ENCODE peak calls at places on chromosomes 5 and 9, in nine cellular contexts. V, Z, W, X, F, A, H, Y and I are unnamed samples.

GRCh38 chr5:68304421-68305052 is 89.0 kb downstream of the PIK3R1 start:
- DNase-seq in X (peak; percentile 55), F (no peak), V (no peak), A (no peak), H (no peak), W (no peak), Y (no peak), Z (no peak), I (no peak)

GRCh38 chr5:151917931-151918330 is 6.7 kb downstream of the GLRA1 start:
- DNase-seq in X (no peak), W (no peak), Z (no peak), Y (no peak), F (no peak), V (peak; percentile 14), H (no peak), A (no peak), I (no peak)

GRCh38 chr5:171842777-171843053 is 57.1 kb downstream of the SMIM23 start:
- DNase-seq in V (no peak), W (no peak), H (no peak), Y (no peak), F (no peak), A (no peak), Z (no peak), X (no peak), I (no peak)

GRCh38 chr9:134781895-134782294 is 98.7 kb upstream of the FCN2 start:
- DNase-seq in W (no peak), V (peak; percentile 89), F (no peak), Y (no peak), A (no peak), H (no peak), X (no peak), Z (no peak), I (no peak)

GRCh38 chr9:90974007-90974406 is 172.4 kb downstream of the SYK start:
- DNase-seq in F (no peak), H (no peak), Y (no peak), A (no peak), X (no peak), W (no peak), V (no peak), Z (no peak), I (no peak)

GRCh38 chr5:162068412-162068811 is 839 bp downstream of the GABRG2 start:
- DNase-seq in F (no peak), W (peak; percentile 13), V (peak; percentile 55), H (peak; percentile 7), Y (no peak), X (no peak), A (peak; percentile 72), Z (no peak), I (no peak)

GRCh38 chr5:8773091-8773615 is 772.7 kb downstream of the SEMA5A start:
- DNase-seq in V (no peak), Z (no peak), Y (no peak), F (no peak), A (no peak), H (no peak), W (no peak), X (no peak), I (no peak)

GRCh38 chr9:98249774-98250173 is 5.7 kb downstream of the TBC1D2 start:
- DNase-seq in X (no peak), H (no peak), V (no peak), W (no peak), F (no peak), A (no peak), Z (no peak), Y (no peak), I (no peak)

GRCh38 chr5:73299017-73299630 is 126.1 kb downstream of the TMEM174 start:
- DNase-seq in Y (no peak), X (no peak), F (peak; percentile 4), H (no peak), W (no peak), V (peak; percentile 92), Z (no peak), A (no peak), I (no peak)

GRCh38 chr5:122263352-122264030 is 48.5 kb upstream of the SNCAIP start:
- DNase-seq in A (no peak), F (no peak), X (peak; percentile 15), V (no peak), Y (no peak), W (no peak), Z (no peak), H (no peak), I (no peak)

GRCh38 chr5:3297852-3298251 is 297.8 kb upstream of the IRX1 start:
- DNase-seq in Y (no peak), Z (no peak), H (no peak), F (no peak), X (no peak), W (no peak), V (no peak), A (no peak), I (no peak)

GRCh38 chr5:72453260-72453775 is 53.9 kb downstream of the ZNF366 start:
- DNase-seq in A (peak; percentile 10), Y (no peak), V (no peak), F (no peak), X (no peak), H (no peak), Z (no peak), W (no peak), I (no peak)

GRCh38 chr9:113621309-113621791 is 157.8 kb downstream of the RGS3 start:
- DNase-seq in F (no peak), W (no peak), Y (no peak), V (peak; percentile 51), X (peak; percentile 94), H (peak; percentile 50), A (no peak), Z (no peak), I (no peak)

GRCh38 chr5:109416882-109417281 is 7.1 kb upstream of the PJA2 start:
- DNase-seq in Y (no peak), W (no peak), Z (no peak), X (no peak), H (no peak), V (no peak), F (no peak), A (no peak), I (no peak)

GRCh38 chr5:171405615-171406014 is 13.8 kb upstream of the FGF18 start:
- DNase-seq in F (no peak), Y (no peak), W (no peak), H (no peak), A (no peak), X (no peak), Z (no peak), V (peak; percentile 24), I (no peak)

GRCh38 chr9:96461336-96461735 is 11.4 kb downstream of the HABP4 start:
- DNase-seq in X (no peak), F (no peak), H (no peak), Y (no peak), W (no peak), A (no peak), V (no peak), Z (no peak), I (no peak)

GRCh38 chr5:82105457-82105856 is 133.6 kb downstream of the ATG10 start:
- DNase-seq in V (no peak), X (no peak), W (no peak), Z (no peak), A (no peak), F (no peak), Y (no peak), H (no peak), I (peak; percentile 5)

GRCh38 chr9:5438301-5439162 is 807 bp upstream of the PLGRKT start:
- DNase-seq in F (peak; percentile 17), A (no peak), Z (peak; percentile 13), Y (no peak), W (no peak), V (no peak), X (no peak), H (no peak), I (no peak)

GRCh38 chr5:178434016-178434761 is 156.0 kb downstream of the COL23A1 start:
- DNase-seq in F (no peak), Y (no peak), A (no peak), X (no peak), V (peak; percentile 36), Z (no peak), W (no peak), H (no peak), I (no peak)

GRCh38 chr5:125317546-125317995 is 571.1 kb upstream of the ZNF608 start:
- DNase-seq in F (no peak), H (no peak), Z (no peak), V (peak; percentile 13), Y (no peak), W (no peak), A (peak; percentile 45), X (no peak), I (no peak)

GRCh38 chr9:107274096-107274495 is 9.0 kb upstream of the RAD23B start:
- DNase-seq in W (peak; percentile 30), V (no peak), F (no peak), Z (no peak), Y (no peak), A (peak; percentile 19), X (no peak), H (no peak), I (no peak)

GRCh38 chr9:15211994-15212501 is 95.0 kb downstream of the TTC39B start:
- DNase-seq in W (no peak), X (no peak), H (no peak), F (no peak), A (no peak), Z (no peak), V (no peak), Y (no peak), I (no peak)

GRCh38 chr5:150223474-150223873 is 33.6 kb downstream of the SLC6A7 start:
- DNase-seq in Z (no peak), V (no peak), A (no peak), W (no peak), F (no peak), H (no peak), Y (no peak), X (no peak), I (no peak)

GRCh38 chr5:35233121-35233520 is 2.8 kb upstream of the PRLR start:
- DNase-seq in A (no peak), W (no peak), Z (no peak), F (no peak), Y (no peak), H (no peak), V (no peak), X (no peak), I (no peak)

GRCh38 chr5:57842376-57843015 is 359.9 kb upstream of the ACTBL2 start:
- DNase-seq in X (no peak), V (no peak), W (no peak), Y (no peak), F (no peak), H (no peak), A (peak; percentile 47), Z (no peak), I (no peak)

GRCh38 chr5:54383225-54383624 is 72.3 kb upstream of the HSPB3 start:
- DNase-seq in H (no peak), F (no peak), V (no peak), Z (no peak), W (no peak), A (no peak), X (no peak), Y (no peak), I (no peak)

GRCh38 chr5:518721-519120 is 5.5 kb downstream of the SLC9A3 start:
- DNase-seq in Z (no peak), V (no peak), F (no peak), H (no peak), W (no peak), A (peak; percentile 57), X (no peak), Y (no peak), I (no peak)

GRCh38 chr5:169808118-169808581 is 171.1 kb downstream of the DOCK2 start:
- DNase-seq in A (no peak), F (no peak), V (peak; percentile 74), X (no peak), W (no peak), Z (no peak), H (no peak), Y (no peak), I (no peak)

GRCh38 chr5:155418960-155419579 is 405.5 kb downstream of the KIF4B start:
- DNase-seq in A (no peak), H (no peak), Y (no peak), V (no peak), W (no peak), X (no peak), F (no peak), Z (no peak), I (no peak)

GRCh38 chr9:21510806-21511205 is 28.7 kb upstream of the IFNE start:
- DNase-seq in F (no peak), H (no peak), X (no peak), W (no peak), A (no peak), Y (no peak), Z (no peak), V (no peak), I (no peak)

GRCh38 chr5:157033071-157033583 is 25.8 kb downstream of the HAVCR1 start:
- DNase-seq in Y (no peak), F (no peak), H (no peak), Z (no peak), A (no peak), X (no peak), W (no peak), V (no peak), I (no peak)